ENCODE peak calls at places on chromosome 13, in five cellular contexts. I is lung microvascular endothelial cell, Z is ascending aorta, M is midbrain, D is iris pigment epithelial cell. V is an unnamed sample.

GRCh38 chr13:111861766-111862366 is 205.1 kb upstream of the SOX1 start:
- DNase-seq in I (no peak), Z (no peak), M (no peak), D (no peak), V (no peak)

GRCh38 chr13:49464621-49465325 is 20.7 kb downstream of the SETDB2 start:
- DNase-seq in I (no peak), Z (no peak), M (no peak), D (peak), V (no peak)

GRCh38 chr13:96072392-96072791 is 17.5 kb upstream of the HS6ST3 start:
- DNase-seq in I (no peak), Z (no peak), M (no peak), D (no peak), V (no peak)

GRCh38 chr13:45102136-45102802 is 18.0 kb upstream of the GTF2F2 start:
- DNase-seq in I (no peak), Z (no peak), M (peak), D (no peak), V (no peak)

GRCh38 chr13:111857336-111857735 is 209.6 kb upstream of the SOX1 start:
- DNase-seq in I (no peak), Z (no peak), M (no peak), D (no peak), V (no peak)

GRCh38 chr13:80361298-80361697 is 20.4 kb upstream of the SPRY2 start:
- DNase-seq in I (no peak), Z (no peak), M (no peak), D (no peak), V (no peak)

GRCh38 chr13:85497652-85498051 is 301.6 kb downstream of the SLITRK6 start:
- DNase-seq in I (no peak), Z (no peak), M (no peak), D (peak), V (peak)

GRCh38 chr13:80342541-80343371 is 1.8 kb upstream of the SPRY2 start:
- DNase-seq in I (peak), Z (peak), M (peak), D (peak), V (peak)

GRCh38 chr13:26957163-26957562 is 196.6 kb upstream of the GPR12 start:
- DNase-seq in I (no peak), Z (no peak), M (no peak), D (no peak), V (no peak)

GRCh38 chr13:28493740-28494536 is 990 bp downstream of the FLT1 start:
- DNase-seq in I (peak), Z (no peak), M (no peak), D (peak), V (no peak)

GRCh38 chr13:39417643-39418042 is 185.3 kb downstream of the LHFPL6 start:
- DNase-seq in I (peak), Z (no peak), M (peak), D (peak), V (peak)

GRCh38 chr13:101785858-101786257 is 333.4 kb downstream of the ITGBL1 start:
- DNase-seq in I (peak), Z (no peak), M (no peak), D (peak), V (peak)

GRCh38 chr13:106349080-106349841 is 186.2 kb downstream of the EFNB2 start:
- DNase-seq in I (peak), Z (no peak), M (peak), D (peak), V (no peak)

GRCh38 chr13:111658150-111659100 is 338.0 kb downstream of the TEX29 start:
- DNase-seq in I (no peak), Z (no peak), M (peak), D (no peak), V (no peak)

GRCh38 chr13:21762512-21762911 is 91.6 kb downstream of the FGF9 start:
- DNase-seq in I (no peak), Z (no peak), M (no peak), D (no peak), V (no peak)

GRCh38 chr13:58630794-58631193 is 999.2 kb downstream of the PCDH17 start:
- DNase-seq in I (no peak), Z (no peak), M (no peak), D (no peak), V (no peak)

GRCh38 chr13:80465321-80465720 is 124.4 kb upstream of the SPRY2 start:
- DNase-seq in I (no peak), Z (no peak), M (no peak), D (no peak), V (no peak)

GRCh38 chr13:107348931-107349330 is 781.0 kb upstream of the ARGLU1 start:
- DNase-seq in I (no peak), Z (no peak), M (no peak), D (peak), V (peak)

GRCh38 chr13:30978981-30979956 is 46.8 kb downstream of the TEX26 start:
- DNase-seq in I (peak), Z (no peak), M (no peak), D (no peak), V (no peak)

GRCh38 chr13:22032905-22033304 is 362.0 kb downstream of the FGF9 start:
- DNase-seq in I (no peak), Z (no peak), M (no peak), D (no peak), V (no peak)

GRCh38 chr13:112770504-112770903 is 80.7 kb downstream of the ATP11A start:
- DNase-seq in I (no peak), Z (no peak), M (no peak), D (no peak), V (no peak)

GRCh38 chr13:27131202-27131623 is 40.4 kb downstream of the USP12 start:
- DNase-seq in I (peak), Z (no peak), M (no peak), D (peak), V (no peak)

GRCh38 chr13:51262501-51263211 is 40.5 kb downstream of the FAM124A start:
- DNase-seq in I (no peak), Z (no peak), M (no peak), D (no peak), V (no peak)

GRCh38 chr13:20043207-20043925 is 84.8 kb downstream of the ZMYM2 start:
- DNase-seq in I (no peak), Z (no peak), M (no peak), D (no peak), V (no peak)

GRCh38 chr13:96089749-96090239 is at the start of gene HS6ST3:
- DNase-seq in I (peak), Z (peak), M (peak), D (peak), V (no peak)

GRCh38 chr13:87582399-87582798 is 88.8 kb upstream of the SLITRK5 start:
- DNase-seq in I (no peak), Z (no peak), M (no peak), D (no peak), V (no peak)

GRCh38 chr13:38950987-38951386 is 39.6 kb downstream of the STOML3 start:
- DNase-seq in I (peak), Z (no peak), M (no peak), D (no peak), V (no peak)

GRCh38 chr13:73987618-73988017 is 146.6 kb downstream of the KLF12 start:
- DNase-seq in I (no peak), Z (no peak), M (no peak), D (no peak), V (no peak)

GRCh38 chr13:43432948-43433347 is 353.8 kb downstream of the ENOX1 start:
- DNase-seq in I (no peak), Z (no peak), M (no peak), D (no peak), V (no peak)

GRCh38 chr13:36163809-36164308 is 32.7 kb upstream of the DCLK1 start:
- DNase-seq in I (no peak), Z (peak), M (no peak), D (peak), V (no peak)

GRCh38 chr13:37816276-37816675 is 53.3 kb downstream of the TRPC4 start:
- DNase-seq in I (no peak), Z (no peak), M (no peak), D (peak), V (no peak)

GRCh38 chr13:31172535-31172934 is 10.8 kb upstream of the HSPH1 start:
- DNase-seq in I (peak), Z (no peak), M (no peak), D (peak), V (peak)

GRCh38 chr13:113886561-113887112 is 22.8 kb upstream of the GAS6 start:
- DNase-seq in I (no peak), Z (no peak), M (no peak), D (no peak), V (no peak)

V was measured in HCEC 1CT.